ENCODE peak calls at places on chromosomes 11 and 22, in four cellular contexts. Y is AG09319, K is CD14-positive monocyte, I is psoas muscle. E is an unnamed sample.

GRCh38 chr11:61512435-61512834 is 3.9 kb downstream of the LRRC10B start:
- DNase-seq in Y (no peak), K (no peak), I (no peak), E (no peak)

GRCh38 chr11:114060402-114061052 is 1.0 kb downstream of the ZBTB16 start:
- DNase-seq in Y (no peak), K (no peak), I (peak; percentile 75), E (no peak)

GRCh38 chr11:34235189-34235588 is 122.6 kb downstream of the ABTB2 start:
- DNase-seq in Y (no peak), K (no peak), I (no peak), E (no peak)

GRCh38 chr22:43988960-43989359 is 33.7 kb downstream of the SAMM50 start:
- DNase-seq in Y (no peak), K (no peak), I (no peak), E (no peak)

GRCh38 chr22:39524753-39525657 is 4.6 kb downstream of the ATF4 start:
- DNase-seq in Y (no peak), K (no peak), I (peak; percentile 45), E (no peak)

GRCh38 chr11:35362571-35362980 is 56.8 kb downstream of the SLC1A2 start:
- DNase-seq in Y (peak; percentile 73), K (no peak), I (no peak), E (no peak)

GRCh38 chr22:27223317-27224177 is 566.2 kb downstream of the MIAT start:
- DNase-seq in Y (no peak), K (no peak), I (no peak), E (no peak)

GRCh38 chr11:80163011-80163410 is 722.2 kb upstream of the TENM4 start:
- DNase-seq in Y (no peak), K (no peak), I (no peak), E (no peak)

GRCh38 chr22:23180893-23181762 is 819 bp downstream of the BCR start:
- DNase-seq in Y (no peak), K (no peak), I (no peak), E (no peak)

GRCh38 chr22:21079493-21079892 is 33.7 kb downstream of the LRRC74B start:
- DNase-seq in Y (no peak), K (no peak), I (no peak), E (no peak)

GRCh38 chr11:73760066-73760679 is 701 bp downstream of the RAB6A start:
- DNase-seq in Y (no peak), K (no peak), I (peak; percentile 74), E (no peak)

GRCh38 chr11:116194156-116194904 is 578.5 kb downstream of the BUD13 start:
- DNase-seq in Y (no peak), K (no peak), I (no peak), E (no peak)

GRCh38 chr11:106482920-106483761 is 405.7 kb downstream of the AASDHPPT start:
- DNase-seq in Y (no peak), K (no peak), I (no peak), E (no peak)

GRCh38 chr22:23137905-23138520 is 3.8 kb downstream of the RSPH14 start:
- DNase-seq in Y (no peak), K (no peak), I (no peak), E (no peak)

GRCh38 chr11:36253238-36253637 is 36.0 kb downstream of the COMMD9 start:
- DNase-seq in Y (no peak), K (no peak), I (no peak), E (no peak)

GRCh38 chr11:8732276-8732675 is 49.7 kb downstream of the RPL27A start:
- DNase-seq in Y (no peak), K (no peak), I (no peak), E (no peak)

DNA sequence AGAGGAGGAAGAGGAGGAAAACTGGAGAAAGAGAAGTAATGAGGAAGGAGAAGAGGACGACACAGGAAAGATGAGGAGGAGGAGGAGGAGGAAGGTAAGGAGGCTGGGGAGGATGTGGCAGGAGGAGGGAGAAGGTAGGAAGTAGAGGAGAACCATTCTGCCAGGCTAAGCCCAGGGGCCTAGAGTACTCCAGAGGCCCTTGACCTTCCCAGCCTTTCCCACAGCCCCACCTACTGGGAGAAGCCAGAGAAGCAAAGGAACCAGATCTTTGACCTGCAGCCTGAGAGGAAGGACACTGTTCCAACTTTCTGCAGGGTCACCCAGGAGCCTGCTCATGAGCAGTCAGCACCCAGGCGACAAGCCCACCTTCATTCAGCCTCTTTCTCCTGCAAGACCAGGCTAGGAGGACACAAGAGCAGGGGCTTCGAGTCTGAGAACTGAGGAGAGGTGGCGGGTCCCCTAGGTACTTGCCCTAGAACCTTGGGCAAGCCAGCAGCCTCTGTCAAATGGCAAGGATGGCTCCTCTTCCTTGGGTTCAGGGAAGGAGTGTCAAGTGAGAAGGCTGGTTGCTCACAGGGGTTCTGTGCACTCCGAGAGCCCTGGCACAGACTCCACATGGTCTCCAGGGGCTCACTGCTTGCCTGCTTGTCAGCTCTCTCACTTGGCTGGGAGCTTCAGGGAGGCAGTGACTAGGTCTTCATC is 27.9 kb upstream of the OAF start:
- DNase-seq in Y (no peak), K (no peak), I (peak; percentile 80), E (no peak)
- TF ChIP-seq CTCF in Y (peak; percentile 47), K (peak; percentile 26), I (no peak), E (peak; percentile 32)

GRCh38 chr11:2589538-2589934 is 110.3 kb downstream of the KCNQ1OT1 start:
- DNase-seq in Y (no peak), K (no peak), I (peak; percentile 30), E (no peak)
- TF ChIP-seq CTCF in Y (no peak), K (no peak), I (no peak), E (no peak)

GRCh38 chr11:19879309-19880087 is 166.9 kb downstream of the NAV2 start:
- DNase-seq in Y (no peak), K (no peak), I (no peak), E (no peak)
- TF ChIP-seq CTCF in Y (no peak), K (no peak), I (no peak), E (no peak)

GRCh38 chr22:41415554-41415953 is 31.0 kb downstream of the TOB2 start:
- DNase-seq in Y (no peak), K (no peak), I (no peak), E (no peak)

GRCh38 chr22:41417622-41418390 is 28.8 kb downstream of the TOB2 start:
- DNase-seq in Y (no peak), K (no peak), I (peak; percentile 99), E (no peak)

GRCh38 chr22:41418717-41419116 is 27.9 kb downstream of the TOB2 start:
- DNase-seq in Y (no peak), K (no peak), I (no peak), E (no peak)
- TF ChIP-seq CTCF in Y (no peak), K (no peak), I (no peak), E (no peak)

DNA sequence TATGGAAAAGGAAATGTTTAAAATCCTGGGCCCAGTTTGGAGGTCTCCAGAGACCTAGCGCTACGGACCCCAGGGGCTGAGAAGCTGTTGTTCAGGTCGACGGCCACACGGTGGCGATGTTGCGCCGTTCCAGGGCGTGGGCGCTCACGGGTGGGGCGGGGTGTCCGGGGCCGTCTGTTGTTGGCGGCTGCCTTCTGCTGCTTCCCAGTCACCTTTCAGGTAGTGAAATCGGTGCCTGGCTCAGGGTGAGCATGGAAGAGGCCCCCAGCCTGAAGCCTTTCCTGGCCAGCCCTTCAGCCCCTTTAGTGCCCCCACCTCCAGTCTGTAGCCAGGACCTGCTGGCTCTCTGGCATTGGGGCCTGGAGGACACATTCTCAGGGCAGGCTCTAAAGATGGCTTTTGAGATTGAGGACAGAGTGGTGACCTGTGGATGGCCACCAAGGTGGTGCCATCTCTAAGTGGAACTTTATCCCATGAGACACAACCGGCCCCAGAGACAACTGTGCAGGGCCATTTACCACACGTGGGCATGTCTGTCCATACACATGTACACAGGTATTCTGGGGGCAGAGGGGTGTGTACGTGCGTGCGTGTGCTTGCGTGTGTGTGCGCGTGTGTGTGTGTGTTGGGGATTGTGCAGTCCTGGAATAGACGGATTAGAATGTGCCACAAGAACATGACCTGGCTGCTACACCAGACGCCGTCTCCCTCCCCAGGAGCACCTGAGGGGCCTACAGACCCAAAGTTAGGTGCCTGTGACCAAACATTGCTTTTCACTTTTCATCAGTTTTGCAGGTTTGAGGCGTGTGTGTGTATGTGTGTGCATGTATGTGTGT is 53.8 kb downstream of the ST14 start:
- DNase-seq in Y (no peak), K (peak; percentile 63), I (peak; percentile 83), E (peak; percentile 57)
- TF ChIP-seq CTCF in Y (peak; percentile 90), K (peak; percentile 99), I (peak; percentile 92), E (peak; percentile 96)

DNA sequence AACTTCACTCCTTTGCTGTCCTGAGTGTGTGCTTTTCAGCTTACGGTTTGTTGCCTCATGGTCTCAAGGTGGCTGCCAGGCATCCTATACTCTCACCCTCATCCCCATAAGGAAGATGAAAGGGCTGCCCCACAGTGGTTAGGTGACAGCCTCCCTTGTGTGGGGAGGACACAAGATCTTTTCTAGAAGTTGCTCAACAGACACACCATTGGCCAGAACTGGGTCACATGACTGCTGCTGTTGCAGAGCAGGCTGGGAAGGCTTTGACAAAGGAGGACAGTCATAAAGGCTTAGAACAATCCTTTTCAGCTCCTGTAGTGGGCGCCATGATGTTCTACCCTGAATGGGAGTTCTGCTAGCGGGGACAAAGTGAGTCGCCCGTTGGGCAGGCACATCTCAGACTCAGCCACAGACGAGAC is 69.7 kb upstream of the RASD2 start:
- DNase-seq in Y (no peak), K (no peak), I (no peak), E (no peak)
- TF ChIP-seq CTCF in Y (no peak), K (no peak), I (no peak), E (no peak)

GRCh38 chr22:48249721-48250268 is 1487.3 kb downstream of the TBC1D22A start:
- DNase-seq in Y (no peak), K (no peak), I (no peak), E (no peak)
- TF ChIP-seq CTCF in Y (no peak), K (no peak), I (no peak), E (no peak)

GRCh38 chr11:66051371-66051765 is 796 bp upstream of the SF3B2 start:
- DNase-seq in Y (no peak), K (no peak), I (no peak), E (no peak)

GRCh38 chr11:66051766-66052663 is at the start of gene SF3B2:
- DNase-seq in Y (peak; percentile 95), K (peak; percentile 96), I (peak; percentile 99), E (peak; percentile 99)

GRCh38 chr11:66048525-66049313 is at the start of gene GAL3ST3:
- DNase-seq in Y (no peak), K (peak; percentile 43), I (no peak), E (no peak)

GRCh38 chr11:66052664-66052982 is 459 bp downstream of the SF3B2 start:
- DNase-seq in Y (no peak), K (no peak), I (no peak), E (no peak)

DNA sequence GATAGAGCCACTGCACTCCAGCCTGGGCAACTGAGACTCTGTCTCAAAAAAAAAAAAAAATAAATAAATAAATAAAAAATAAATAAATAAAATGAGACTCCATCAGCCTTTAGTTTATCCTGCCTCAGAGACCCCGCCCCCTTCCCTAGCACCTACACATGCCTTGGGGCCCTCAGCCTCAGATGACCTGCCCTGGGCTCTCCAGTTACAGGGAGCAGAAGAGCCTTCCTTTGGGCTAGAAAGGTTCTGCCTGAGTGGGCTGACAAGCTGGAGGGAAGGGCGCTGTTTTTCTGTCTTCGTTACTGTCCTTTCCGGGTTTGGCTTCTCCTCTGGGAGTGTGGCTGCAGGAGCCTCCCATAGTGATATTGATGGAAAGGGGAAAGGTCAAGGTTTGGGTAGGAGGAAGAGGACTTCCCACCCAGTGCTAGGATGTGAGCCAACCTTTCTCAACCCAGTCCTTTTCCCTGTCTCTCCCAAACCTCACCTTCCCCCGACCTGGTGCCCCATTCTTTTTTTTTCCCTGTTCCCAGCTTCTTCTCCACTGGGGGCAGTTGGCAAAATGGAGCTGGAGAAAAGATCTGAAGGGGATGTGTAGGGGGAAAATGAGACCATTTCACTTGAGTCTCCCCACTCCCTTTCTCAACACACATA is 1.5 kb upstream of the SF3B2 start:
- DNase-seq in Y (no peak), K (no peak), I (no peak), E (no peak)
- TF ChIP-seq CTCF in Y (no peak), K (no peak), I (no peak), E (no peak)